ENCODE peak calls at places on chromosomes 13 and 19, in ten cellular contexts. X is spleen, I is retinal pigment epithelial cell, O is endothelial cell, Z is upper lobe of right lung, H is astrocyte of the spinal cord, C is tibial artery, Y is AG09309, V is fibroblast of lung, U is fibroblast of pulmonary artery. D is an unnamed sample.

GRCh38 chr19:49490287-49491029 is 3.0 kb downstream of the RPL13A start:
- DNase-seq in Y (no peak), Z (no peak), X (no peak), U (no peak), I (no peak), O (no peak), H (no peak), C (no peak), V (no peak), D (no peak)

GRCh38 chr19:13782537-13782936 is 8.3 kb downstream of the C19orf53 start:
- DNase-seq in I (no peak), O (no peak), H (peak), Z (no peak), Y (no peak), V (peak), C (no peak), U (peak), X (no peak), D (no peak)

GRCh38 chr13:113767366-113767765 is 8.3 kb downstream of the TMEM255B start:
- DNase-seq in V (no peak), Z (no peak), X (no peak), U (no peak), O (no peak), I (no peak), C (no peak), H (no peak), Y (no peak), D (no peak)

GRCh38 chr13:26562538-26562890 is 5.0 kb downstream of the WASF3 start:
- DNase-seq in U (no peak), H (no peak), C (no peak), X (no peak), V (peak), Y (no peak), O (no peak), I (no peak), Z (no peak), D (no peak)

GRCh38 chr13:45300190-45300985 is 40.6 kb downstream of the TPT1 start:
- DNase-seq in V (no peak), Y (no peak), I (no peak), Z (no peak), O (no peak), H (no peak), U (no peak), C (no peak), X (no peak), D (no peak)

GRCh38 chr13:46297338-46297737 is 85.6 kb downstream of the LRRC63 start:
- DNase-seq in V (peak), C (no peak), U (peak), O (no peak), Y (no peak), I (no peak), H (peak), X (no peak), Z (no peak), D (no peak)

GRCh38 chr13:31905896-31906295 is 125.7 kb upstream of the FRY start:
- DNase-seq in Z (no peak), X (no peak), I (no peak), U (no peak), H (no peak), C (no peak), V (no peak), Y (no peak), O (no peak), D (no peak)

GRCh38 chr13:21171420-21171819 is 4.9 kb downstream of the SKA3 start:
- DNase-seq in I (no peak), X (no peak), C (no peak), U (no peak), H (no peak), V (no peak), Z (no peak), O (no peak), Y (no peak), D (no peak)

GRCh38 chr13:40137400-40137799 is 481.9 kb downstream of the COG6 start:
- DNase-seq in Z (no peak), H (no peak), V (no peak), O (no peak), U (no peak), I (no peak), C (no peak), X (no peak), Y (no peak), D (no peak)

GRCh38 chr13:46598140-46598819 is 45.3 kb downstream of the LRCH1 start:
- DNase-seq in Y (no peak), U (peak), I (no peak), V (no peak), C (no peak), Z (no peak), H (no peak), O (peak), X (no peak), D (no peak)

GRCh38 chr19:19229701-19230100 is 17.9 kb downstream of the NCAN start:
- DNase-seq in O (no peak), U (no peak), Z (no peak), X (no peak), Y (no peak), C (no peak), H (no peak), V (no peak), I (no peak), D (no peak)

GRCh38 chr19:8240274-8241229 is 31.4 kb downstream of the CERS4 start:
- DNase-seq in Y (peak), O (peak), U (peak), C (peak), H (peak), V (peak), I (peak), X (peak), Z (peak), D (peak)

GRCh38 chr13:106561551-106562170 is 6.3 kb downstream of the ARGLU1 start:
- DNase-seq in X (no peak), Z (no peak), C (no peak), V (peak), I (no peak), H (peak), Y (no peak), O (no peak), U (peak), D (peak)

GRCh38 chr13:23739597-23739996 is 149.6 kb downstream of the MIPEP start:
- DNase-seq in Z (no peak), O (no peak), V (no peak), H (no peak), I (no peak), U (no peak), X (no peak), C (no peak), Y (no peak), D (no peak)

GRCh38 chr13:33785384-33785783 is 32.6 kb upstream of the RFC3 start:
- DNase-seq in Y (no peak), X (no peak), U (no peak), O (no peak), C (no peak), Z (no peak), V (no peak), I (no peak), H (no peak), D (no peak)

GRCh38 chr13:51764184-51765141 is 39.5 kb downstream of the DHRS12 start:
- DNase-seq in V (peak), U (peak), I (no peak), Y (peak), H (peak), C (peak), X (no peak), O (no peak), Z (no peak), D (peak)

GRCh38 chr19:54172764-54173699 is at the start of gene TMC4:
- DNase-seq in Z (peak), U (no peak), O (no peak), C (no peak), I (no peak), H (no peak), X (no peak), V (no peak), Y (no peak), D (no peak)

GRCh38 chr13:67462098-67462497 is 232.0 kb upstream of the PCDH9 start:
- DNase-seq in H (no peak), C (no peak), O (no peak), U (no peak), I (no peak), X (no peak), Y (no peak), Z (no peak), V (no peak), D (no peak)

GRCh38 chr13:31755803-31756212 is 16.5 kb downstream of the RXFP2 start:
- DNase-seq in H (no peak), X (no peak), I (no peak), C (no peak), Z (no peak), V (peak), Y (peak), O (no peak), U (no peak), D (no peak)

GRCh38 chr13:113091211-113091771 is 14.3 kb upstream of the F7 start:
- DNase-seq in O (no peak), H (no peak), U (no peak), X (peak), Y (no peak), Z (peak), I (no peak), C (no peak), V (no peak), D (no peak)

GRCh38 chr19:3357731-3358391 is 8.5 kb upstream of the NFIC start:
- DNase-seq in I (no peak), O (no peak), Z (no peak), H (no peak), Y (no peak), C (peak), X (peak), V (no peak), U (no peak), D (no peak)

DNA sequence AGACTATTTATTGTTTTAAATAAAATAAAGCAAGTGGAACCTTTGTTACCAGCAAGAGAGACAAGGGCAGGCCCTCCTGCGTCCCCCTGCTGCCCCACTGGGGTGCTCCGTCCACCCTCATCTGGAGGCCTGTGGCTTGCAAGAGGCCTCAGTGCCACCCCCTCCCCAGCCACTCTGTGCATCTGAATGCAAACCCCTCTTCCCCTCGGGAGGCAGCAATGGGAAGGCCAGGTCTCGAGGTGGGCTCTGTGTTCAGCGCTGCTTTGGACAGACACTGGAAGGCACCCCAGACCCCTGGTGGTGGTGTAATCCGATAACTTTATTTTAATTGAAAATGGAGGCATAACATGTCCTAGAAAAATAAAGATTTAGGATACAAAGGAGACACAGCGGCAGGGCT is 4.6 kb downstream of the SIX5 start:
- DNase-seq in Y (no peak), U (no peak), V (no peak), I (no peak), C (no peak), H (no peak), O (no peak), X (no peak), Z (no peak), D (no peak)
- TF ChIP-seq CTCF in Y (no peak), U (no peak), V (no peak), I (no peak), C (no peak), H (no peak), O (peak), X (no peak), Z (no peak), D (no peak)

DNA sequence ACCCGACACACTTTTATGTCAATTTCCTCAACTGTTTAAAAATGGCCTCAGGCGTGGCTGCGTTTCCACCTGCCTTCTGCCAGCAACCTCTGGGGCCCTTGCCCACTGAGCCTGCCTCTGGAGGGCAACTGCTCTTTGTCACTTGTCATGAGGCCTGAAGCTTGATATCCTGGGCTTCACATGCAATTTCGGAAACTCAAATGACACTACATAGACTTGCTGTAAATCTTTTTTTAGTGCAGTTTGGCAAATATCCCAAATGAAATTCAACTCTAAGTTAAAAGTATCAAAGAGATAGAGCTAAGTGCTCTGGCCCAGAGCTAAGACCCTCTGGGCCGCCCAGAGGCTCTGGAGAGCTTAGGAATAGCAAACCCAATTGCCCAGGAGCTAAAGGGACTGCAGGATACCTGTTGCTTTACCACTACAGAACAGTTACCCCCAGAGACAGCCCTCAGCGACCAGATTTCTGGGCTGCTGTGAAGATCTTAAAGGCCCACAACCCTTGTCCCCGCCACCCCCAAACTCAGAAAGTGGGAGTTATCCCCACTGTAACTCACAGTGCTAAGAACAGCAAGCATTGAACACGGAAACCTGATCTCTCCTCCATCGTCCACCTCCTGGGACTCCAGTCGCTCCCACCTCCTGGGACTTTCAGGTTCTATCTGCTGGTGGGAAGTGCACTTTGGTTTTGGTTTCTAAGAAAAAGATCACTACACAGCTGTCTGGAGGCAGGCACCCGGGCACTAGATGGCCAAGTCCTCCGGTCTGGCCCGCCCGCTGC is 19.4 kb downstream of the GJA3 start:
- DNase-seq in C (no peak), V (no peak), Z (no peak), U (no peak), O (no peak), Y (no peak), X (no peak), I (no peak), H (no peak), D (no peak)
- TF ChIP-seq CTCF in C (no peak), V (no peak), Z (no peak), U (no peak), O (no peak), Y (no peak), X (no peak), I (no peak), H (no peak), D (no peak)

GRCh38 chr19:58218899-58219298 is 9.8 kb upstream of the ZNF544 start:
- DNase-seq in U (peak), Z (no peak), O (peak), X (no peak), I (no peak), V (no peak), Y (no peak), C (no peak), H (no peak), D (no peak)
- TF ChIP-seq CTCF in U (peak), Z (peak), O (peak), X (peak), I (peak), V (peak), Y (no peak), C (no peak), H (no peak), D (peak)

DNA sequence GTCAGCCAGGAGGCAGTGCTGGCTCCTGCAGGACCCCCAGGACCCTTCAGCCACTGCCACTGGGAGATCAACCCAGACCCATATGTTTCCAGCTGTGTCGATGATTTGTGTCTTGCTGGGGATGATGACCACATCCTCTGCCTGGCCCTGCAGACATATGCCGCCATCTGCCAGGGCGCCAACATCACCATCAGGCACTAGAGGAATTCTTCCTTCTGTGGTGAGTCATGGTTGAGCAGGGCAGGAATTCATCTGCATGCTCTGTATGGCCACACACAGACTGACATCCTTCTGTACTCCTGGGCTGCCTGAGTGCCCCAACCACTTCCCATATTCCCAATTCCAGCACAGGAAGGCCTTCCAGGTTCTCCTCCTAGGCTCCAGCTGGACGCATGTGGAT is 27.1 kb upstream of the FXYD3 start:
- DNase-seq in X (no peak), C (no peak), I (no peak), H (peak), Y (peak), Z (no peak), V (peak), U (peak), O (no peak), D (no peak)
- TF ChIP-seq CTCF in X (no peak), C (no peak), I (peak), H (no peak), Y (no peak), Z (no peak), V (no peak), U (no peak), O (no peak), D (no peak)

GRCh38 chr19:32702010-32702409 is 10.4 kb downstream of the NUDT19 start:
- DNase-seq in I (no peak), Y (no peak), C (no peak), V (peak), X (no peak), U (no peak), H (no peak), Z (no peak), O (no peak), D (no peak)
- TF ChIP-seq CTCF in I (no peak), Y (no peak), C (no peak), V (no peak), X (no peak), U (no peak), H (no peak), Z (no peak), O (no peak), D (no peak)

GRCh38 chr19:29259153-29259552 is 46.2 kb upstream of the UQCRFS1 start:
- DNase-seq in I (no peak), X (no peak), V (no peak), Y (no peak), C (no peak), U (peak), O (no peak), H (no peak), Z (no peak), D (no peak)
- TF ChIP-seq CTCF in I (peak), X (no peak), V (no peak), Y (peak), C (no peak), U (peak), O (no peak), H (peak), Z (no peak), D (peak)

D was measured in GM13977.